ENCODE peak calls at places on chromosome 22, in six cellular contexts. One of them, this sample, is unnamed.

GRCh38 chr22:23632178-23632577 is at the start of gene DRICH1:
- DNase-seq in activated naive CD4-positive, alpha-beta T cell treated with anti-CD3 and anti-CD28 coated beads, Interleukin-2, amount 10 ng/mL, durations not matched to agents 7 days and 5 days: no peak
- DNase-seq in T-helper 9 cell: no peak
- DNase-seq in NCI-H1417: no peak
- DNase-seq in mucosa of descending colon: no peak
- DNase-seq in amniotic stem cell: no peak
- DNase-seq in this sample: no peak

GRCh38 chr22:24427500-24428164 is at the start of gene ADORA2A:
- DNase-seq in activated naive CD4-positive, alpha-beta T cell treated with anti-CD3 and anti-CD28 coated beads, Interleukin-2, amount 10 ng/mL, durations not matched to agents 7 days and 5 days: peak; percentile 92
- DNase-seq in mucosa of descending colon: peak; percentile 94
- DNase-seq in T-helper 9 cell: peak; percentile 78
- DNase-seq in amniotic stem cell: no peak
- DNase-seq in NCI-H1417: no peak
- DNase-seq in this sample: peak; percentile 51

GRCh38 chr22:36379593-36380361 is 8.0 kb downstream of the MYH9 start:
- DNase-seq in T-helper 9 cell: peak; percentile 42
- DNase-seq in amniotic stem cell: no peak
- DNase-seq in activated naive CD4-positive, alpha-beta T cell treated with anti-CD3 and anti-CD28 coated beads, Interleukin-2, amount 10 ng/mL, durations not matched to agents 7 days and 5 days: peak; percentile 77
- DNase-seq in mucosa of descending colon: peak; percentile 81
- DNase-seq in NCI-H1417: no peak
- DNase-seq in this sample: no peak

GRCh38 chr22:50505776-50506610 is 1.5 kb downstream of the LMF2 start:
- DNase-seq in NCI-H1417: no peak
- DNase-seq in T-helper 9 cell: no peak
- DNase-seq in mucosa of descending colon: peak; percentile 62
- DNase-seq in activated naive CD4-positive, alpha-beta T cell treated with anti-CD3 and anti-CD28 coated beads, Interleukin-2, amount 10 ng/mL, durations not matched to agents 7 days and 5 days: no peak
- DNase-seq in amniotic stem cell: no peak
- DNase-seq in this sample: no peak

GRCh38 chr22:20203142-20204099 is 52.6 kb upstream of the CCDC188 start:
- DNase-seq in NCI-H1417: no peak
- DNase-seq in amniotic stem cell: no peak
- DNase-seq in mucosa of descending colon: no peak
- DNase-seq in activated naive CD4-positive, alpha-beta T cell treated with anti-CD3 and anti-CD28 coated beads, Interleukin-2, amount 10 ng/mL, durations not matched to agents 7 days and 5 days: no peak
- DNase-seq in T-helper 9 cell: no peak
- DNase-seq in this sample: no peak

GRCh38 chr22:25069758-25070461 is 117.4 kb downstream of the KIAA1671 start:
- DNase-seq in amniotic stem cell: no peak
- DNase-seq in T-helper 9 cell: no peak
- DNase-seq in activated naive CD4-positive, alpha-beta T cell treated with anti-CD3 and anti-CD28 coated beads, Interleukin-2, amount 10 ng/mL, durations not matched to agents 7 days and 5 days: peak; percentile 67
- DNase-seq in NCI-H1417: peak; percentile 11
- DNase-seq in mucosa of descending colon: peak; percentile 56
- DNase-seq in this sample: no peak

GRCh38 chr22:47061226-47061625 is 298.8 kb downstream of the TBC1D22A start:
- DNase-seq in amniotic stem cell: no peak
- DNase-seq in activated naive CD4-positive, alpha-beta T cell treated with anti-CD3 and anti-CD28 coated beads, Interleukin-2, amount 10 ng/mL, durations not matched to agents 7 days and 5 days: no peak
- DNase-seq in T-helper 9 cell: no peak
- DNase-seq in NCI-H1417: no peak
- DNase-seq in mucosa of descending colon: no peak
- DNase-seq in this sample: no peak

GRCh38 chr22:39233736-39234120 is 11.1 kb downstream of the PDGFB start:
- DNase-seq in NCI-H1417: no peak
- DNase-seq in mucosa of descending colon: no peak
- DNase-seq in T-helper 9 cell: no peak
- DNase-seq in activated naive CD4-positive, alpha-beta T cell treated with anti-CD3 and anti-CD28 coated beads, Interleukin-2, amount 10 ng/mL, durations not matched to agents 7 days and 5 days: no peak
- DNase-seq in amniotic stem cell: no peak
- DNase-seq in this sample: no peak

GRCh38 chr22:46578824-46579561 is 41.2 kb upstream of the GRAMD4 start:
- DNase-seq in activated naive CD4-positive, alpha-beta T cell treated with anti-CD3 and anti-CD28 coated beads, Interleukin-2, amount 10 ng/mL, durations not matched to agents 7 days and 5 days: no peak
- DNase-seq in mucosa of descending colon: peak; percentile 72
- DNase-seq in T-helper 9 cell: no peak
- DNase-seq in NCI-H1417: no peak
- DNase-seq in amniotic stem cell: no peak
- DNase-seq in this sample: peak; percentile 76

GRCh38 chr22:44544523-44545433 is 46.7 kb upstream of the RTL6 start:
- DNase-seq in mucosa of descending colon: no peak
- DNase-seq in activated naive CD4-positive, alpha-beta T cell treated with anti-CD3 and anti-CD28 coated beads, Interleukin-2, amount 10 ng/mL, durations not matched to agents 7 days and 5 days: no peak
- DNase-seq in T-helper 9 cell: no peak
- DNase-seq in amniotic stem cell: no peak
- DNase-seq in NCI-H1417: no peak
- DNase-seq in this sample: no peak

GRCh38 chr22:36431977-36432376 is 44.2 kb upstream of the MYH9 start:
- DNase-seq in amniotic stem cell: no peak
- DNase-seq in T-helper 9 cell: no peak
- DNase-seq in activated naive CD4-positive, alpha-beta T cell treated with anti-CD3 and anti-CD28 coated beads, Interleukin-2, amount 10 ng/mL, durations not matched to agents 7 days and 5 days: no peak
- DNase-seq in mucosa of descending colon: no peak
- DNase-seq in NCI-H1417: no peak
- DNase-seq in this sample: no peak

GRCh38 chr22:44546686-44547310 is 48.8 kb upstream of the RTL6 start:
- DNase-seq in NCI-H1417: no peak
- DNase-seq in mucosa of descending colon: no peak
- DNase-seq in amniotic stem cell: no peak
- DNase-seq in T-helper 9 cell: no peak
- DNase-seq in activated naive CD4-positive, alpha-beta T cell treated with anti-CD3 and anti-CD28 coated beads, Interleukin-2, amount 10 ng/mL, durations not matched to agents 7 days and 5 days: no peak
- DNase-seq in this sample: no peak